ENCODE peak calls at places on chromosomes 13 and 19, in four cellular contexts. E is stimulated activated CD8-positive, alpha-beta memory T cell treated with anti-CD3 and anti-CD28 coated beads, Interleukin-15, amount 100 ng/mL, for 24 hours; J is right lobe of liver; A is stimulated activated CD4-positive, alpha-beta T cell treated with anti-CD3 and anti-CD28 coated beads, Interleukin-15, amount 100 ng/mL, for 1 hour. F is an unnamed sample.

GRCh38 chr19:6023936-6024335 is 46.0 kb upstream of the RANBP3 start:
- DNase-seq in A (no peak), E (no peak), J (no peak), F (no peak)

GRCh38 chr13:110256126-110256905 is 50.6 kb downstream of the COL4A1 start:
- DNase-seq in J (no peak), E (no peak), A (no peak), F (no peak)

GRCh38 chr19:51064534-51065220 is at the start of gene KLK13:
- DNase-seq in A (no peak), J (no peak), E (no peak), F (no peak)

GRCh38 chr19:1267441-1268391 is 1.4 kb upstream of the CIRBP start:
- DNase-seq in J (no peak), E (no peak), A (no peak), F (no peak)

GRCh38 chr19:39607021-39607420 is 4.7 kb downstream of the LGALS13 start:
- DNase-seq in E (no peak), J (no peak), A (no peak), F (no peak)

GRCh38 chr19:46674416-46675178 is 13.6 kb upstream of the DACT3 start:
- DNase-seq in J (no peak), E (no peak), A (no peak), F (no peak)

GRCh38 chr13:94335786-94336357 is 143.6 kb downstream of the DCT start:
- DNase-seq in A (no peak), E (no peak), J (no peak), F (no peak)

GRCh38 chr13:25806304-25806974 is 245.4 kb downstream of the SHISA2 start:
- DNase-seq in J (no peak), A (no peak), E (no peak), F (no peak)

GRCh38 chr19:6464070-6464873 is at the start of gene CRB3:
- DNase-seq in E (peak; percentile 6), J (peak; percentile 92), A (peak; percentile 15), F (no peak)

GRCh38 chr19:38204096-38204495 is 19.9 kb downstream of the DPF1 start:
- DNase-seq in J (no peak), A (no peak), E (no peak), F (no peak)

GRCh38 chr13:40388617-40389016 is 277.8 kb downstream of the FOXO1 start:
- DNase-seq in E (peak; percentile 44), J (peak; percentile 54), A (peak; percentile 55), F (peak; percentile 31)

GRCh38 chr19:10113964-10114650 is 2.6 kb downstream of the P2RY11 start:
- DNase-seq in A (no peak), E (no peak), J (no peak), F (no peak)

GRCh38 chr19:54138777-54139256 is 1.3 kb downstream of the CNOT3 start:
- DNase-seq in E (no peak), J (no peak), A (no peak), F (no peak)

GRCh38 chr13:90591927-90592268 is 755.6 kb upstream of the MIR17HG start:
- DNase-seq in E (no peak), A (no peak), J (no peak), F (no peak)

GRCh38 chr13:51644649-51645048 is 60.4 kb downstream of the WDFY2 start:
- DNase-seq in A (no peak), J (no peak), E (no peak), F (no peak)

GRCh38 chr19:307793-308420 is 16.7 kb upstream of the PLPP2 start:
- DNase-seq in J (no peak), A (no peak), E (no peak), F (no peak)

GRCh38 chr19:10863107-10863700 is 8.1 kb upstream of the CARM1 start:
- DNase-seq in J (no peak), E (no peak), A (no peak), F (no peak)

GRCh38 chr19:58170860-58171259 is 12.0 kb upstream of the ZNF274 start:
- DNase-seq in J (no peak), A (no peak), E (no peak), F (no peak)

GRCh38 chr19:3793799-3794198 is 7.6 kb upstream of the MATK start:
- DNase-seq in J (no peak), E (no peak), A (no peak), F (no peak)

GRCh38 chr13:101845501-101846012 is 393.1 kb downstream of the ITGBL1 start:
- DNase-seq in E (no peak), J (no peak), A (no peak), F (no peak)

GRCh38 chr13:66415444-66415843 is 814.7 kb downstream of the PCDH9 start:
- DNase-seq in J (no peak), A (no peak), E (no peak), F (no peak)

GRCh38 chr19:17479325-17479791 is 9.0 kb downstream of the SLC27A1 start:
- DNase-seq in J (no peak), A (no peak), E (no peak), F (no peak)

GRCh38 chr13:73767191-73767741 is 366.9 kb downstream of the KLF12 start:
- DNase-seq in J (no peak), A (no peak), E (no peak), F (no peak)

GRCh38 chr13:48443442-48444208 is 30.7 kb upstream of the LPAR6 start:
- DNase-seq in J (no peak), E (no peak), A (no peak), F (no peak)

GRCh38 chr19:28208745-28209144 is 1004.2 kb downstream of the UQCRFS1 start:
- DNase-seq in E (no peak), A (no peak), J (no peak), F (no peak)

GRCh38 chr13:35727881-35728280 is 251.4 kb upstream of the MAB21L1 start:
- DNase-seq in J (no peak), A (no peak), E (no peak), F (no peak)

GRCh38 chr13:48448963-48449614 is 36.2 kb upstream of the LPAR6 start:
- DNase-seq in E (no peak), J (no peak), A (no peak), F (peak; percentile 44)

GRCh38 chr19:13987101-13987890 is 18.8 kb downstream of the RFX1 start:
- DNase-seq in A (no peak), E (no peak), J (no peak), F (no peak)

GRCh38 chr13:52851153-52851962 is 2.9 kb upstream of the PCDH8 start:
- DNase-seq in E (no peak), J (no peak), A (no peak), F (no peak)

GRCh38 chr13:48585456-48585840 is 52.6 kb upstream of the RCBTB2 start:
- DNase-seq in A (no peak), E (no peak), J (no peak), F (peak; percentile 25)

GRCh38 chr19:43467730-43468129 is 2.3 kb upstream of the LYPD3 start:
- DNase-seq in A (no peak), E (no peak), J (no peak), F (peak; percentile 35)

GRCh38 chr19:1045247-1045603 is 5.3 kb downstream of the ABCA7 start:
- DNase-seq in A (no peak), J (no peak), E (no peak), F (no peak)

GRCh38 chr13:26488236-26489028 is 69.1 kb upstream of the WASF3 start:
- DNase-seq in J (no peak), A (no peak), E (no peak), F (no peak)

F was measured in BJ.